ENCODE peak calls at places on chromosomes 4 and X, in six cellular contexts. One of them, this sample, is unnamed.

GRCh38 chrX:40152173-40152705 is 54.5 kb upstream of the BCOR start:
- DNase-seq in ovary: peak
- DNase-seq in activated T-helper 9 cell treated with anti-CD3 and anti-CD28 coated beads, Interleukin-2, amount 50 U/mL, for 16 hours: no peak
- DNase-seq in left lung: no peak
- DNase-seq in AG08395: no peak
- DNase-seq in neural progenitor cell: peak
- DNase-seq in this sample: no peak

GRCh38 chr4:17636696-17637351 is 22.4 kb downstream of the MED28 start:
- DNase-seq in ovary: peak
- DNase-seq in activated T-helper 9 cell treated with anti-CD3 and anti-CD28 coated beads, Interleukin-2, amount 50 U/mL, for 16 hours: peak
- DNase-seq in left lung: peak
- DNase-seq in AG08395: peak
- DNase-seq in neural progenitor cell: peak
- DNase-seq in this sample: peak

GRCh38 chrX:68719181-68719903 is 71.9 kb downstream of the STARD8 start:
- DNase-seq in ovary: no peak
- DNase-seq in activated T-helper 9 cell treated with anti-CD3 and anti-CD28 coated beads, Interleukin-2, amount 50 U/mL, for 16 hours: no peak
- DNase-seq in left lung: peak
- DNase-seq in AG08395: no peak
- DNase-seq in neural progenitor cell: no peak
- DNase-seq in this sample: no peak

GRCh38 chrX:9644335-9644734 is 121.3 kb downstream of the GPR143 start:
- DNase-seq in ovary: no peak
- DNase-seq in activated T-helper 9 cell treated with anti-CD3 and anti-CD28 coated beads, Interleukin-2, amount 50 U/mL, for 16 hours: no peak
- DNase-seq in left lung: no peak
- DNase-seq in AG08395: no peak
- DNase-seq in neural progenitor cell: no peak
- DNase-seq in this sample: peak

GRCh38 chr4:128653514-128654420 is 155.7 kb upstream of the JADE1 start:
- DNase-seq in ovary: peak
- DNase-seq in activated T-helper 9 cell treated with anti-CD3 and anti-CD28 coated beads, Interleukin-2, amount 50 U/mL, for 16 hours: no peak
- DNase-seq in left lung: no peak
- DNase-seq in AG08395: peak
- DNase-seq in neural progenitor cell: peak
- DNase-seq in this sample: no peak

GRCh38 chr4:158722291-158722916 is 792 bp downstream of the PPID start:
- DNase-seq in ovary: no peak
- DNase-seq in activated T-helper 9 cell treated with anti-CD3 and anti-CD28 coated beads, Interleukin-2, amount 50 U/mL, for 16 hours: no peak
- DNase-seq in left lung: no peak
- DNase-seq in AG08395: peak
- DNase-seq in neural progenitor cell: peak
- DNase-seq in this sample: no peak

GRCh38 chr4:88630756-88631155 is 38.5 kb downstream of the HERC3 start:
- DNase-seq in ovary: no peak
- DNase-seq in activated T-helper 9 cell treated with anti-CD3 and anti-CD28 coated beads, Interleukin-2, amount 50 U/mL, for 16 hours: no peak
- DNase-seq in left lung: no peak
- DNase-seq in AG08395: peak
- DNase-seq in neural progenitor cell: no peak
- DNase-seq in this sample: no peak

GRCh38 chr4:152220201-152220666 is 315.7 kb downstream of the FBXW7 start:
- DNase-seq in ovary: no peak
- DNase-seq in activated T-helper 9 cell treated with anti-CD3 and anti-CD28 coated beads, Interleukin-2, amount 50 U/mL, for 16 hours: no peak
- DNase-seq in left lung: no peak
- DNase-seq in AG08395: peak
- DNase-seq in neural progenitor cell: no peak
- DNase-seq in this sample: no peak

GRCh38 chrX:113947548-113947947 is 636.3 kb upstream of the HTR2C start:
- DNase-seq in ovary: no peak
- DNase-seq in activated T-helper 9 cell treated with anti-CD3 and anti-CD28 coated beads, Interleukin-2, amount 50 U/mL, for 16 hours: no peak
- DNase-seq in left lung: no peak
- DNase-seq in AG08395: no peak
- DNase-seq in neural progenitor cell: peak
- DNase-seq in this sample: no peak

GRCh38 chr4:73669410-73670183 is 49.4 kb upstream of the RASSF6 start:
- DNase-seq in ovary: peak
- DNase-seq in activated T-helper 9 cell treated with anti-CD3 and anti-CD28 coated beads, Interleukin-2, amount 50 U/mL, for 16 hours: no peak
- DNase-seq in left lung: no peak
- DNase-seq in AG08395: no peak
- DNase-seq in neural progenitor cell: no peak
- DNase-seq in this sample: no peak

GRCh38 chr4:47855350-47855749 is 17.5 kb upstream of the CORIN start:
- DNase-seq in ovary: no peak
- DNase-seq in activated T-helper 9 cell treated with anti-CD3 and anti-CD28 coated beads, Interleukin-2, amount 50 U/mL, for 16 hours: no peak
- DNase-seq in left lung: no peak
- DNase-seq in AG08395: peak
- DNase-seq in neural progenitor cell: no peak
- DNase-seq in this sample: no peak

GRCh38 chr4:10117424-10118354 is 1.1 kb upstream of the WDR1 start:
- DNase-seq in ovary: peak
- DNase-seq in activated T-helper 9 cell treated with anti-CD3 and anti-CD28 coated beads, Interleukin-2, amount 50 U/mL, for 16 hours: no peak
- DNase-seq in left lung: no peak
- DNase-seq in AG08395: no peak
- DNase-seq in neural progenitor cell: peak
- DNase-seq in this sample: no peak

GRCh38 chrX:24298191-24298590 is 15.7 kb downstream of the SUPT20HL2 start:
- DNase-seq in ovary: no peak
- DNase-seq in activated T-helper 9 cell treated with anti-CD3 and anti-CD28 coated beads, Interleukin-2, amount 50 U/mL, for 16 hours: no peak
- DNase-seq in left lung: no peak
- DNase-seq in AG08395: no peak
- DNase-seq in neural progenitor cell: peak
- DNase-seq in this sample: no peak

GRCh38 chrX:110853610-110854009 is 58.0 kb upstream of the CHRDL1 start:
- DNase-seq in ovary: no peak
- DNase-seq in activated T-helper 9 cell treated with anti-CD3 and anti-CD28 coated beads, Interleukin-2, amount 50 U/mL, for 16 hours: no peak
- DNase-seq in left lung: no peak
- DNase-seq in AG08395: peak
- DNase-seq in neural progenitor cell: peak
- DNase-seq in this sample: no peak

GRCh38 chrX:12974217-12974796 is 603 bp upstream of the TMSB4X start:
- DNase-seq in ovary: peak
- DNase-seq in activated T-helper 9 cell treated with anti-CD3 and anti-CD28 coated beads, Interleukin-2, amount 50 U/mL, for 16 hours: no peak
- DNase-seq in left lung: peak
- DNase-seq in AG08395: peak
- DNase-seq in neural progenitor cell: peak
- DNase-seq in this sample: peak

GRCh38 chr4:14125375-14126129 is 498.0 kb upstream of the BOD1L1 start:
- DNase-seq in ovary: no peak
- DNase-seq in activated T-helper 9 cell treated with anti-CD3 and anti-CD28 coated beads, Interleukin-2, amount 50 U/mL, for 16 hours: no peak
- DNase-seq in left lung: no peak
- DNase-seq in AG08395: no peak
- DNase-seq in neural progenitor cell: no peak
- DNase-seq in this sample: no peak

This sample was measured in natural killer cell treated with Interleukin-12 subunit alpha and Interleukin-12 subunit beta and Interleukin-15 and Interleukin-18, amount 100 ng/mL, for 72 hours.